ENCODE peak calls at places on chromosomes 11 and 22, in six cellular contexts. D, R, Y, S, N and T are unnamed samples.

GRCh38 chr11:73308003-73308962 is at the start of gene ARHGEF17:
- DNase-seq in D (peak), R (peak), Y (peak), S (peak), N (no peak), T (peak)

GRCh38 chr11:73866586-73866996 is 10.1 kb downstream of the COA4 start:
- DNase-seq in D (no peak), R (no peak), Y (peak), S (no peak), N (no peak), T (no peak)

GRCh38 chr22:23072911-23073491 is 2.7 kb downstream of the GNAZ start:
- DNase-seq in D (no peak), R (peak), Y (peak), S (peak), N (no peak), T (no peak)

GRCh38 chr11:134573857-134574256 is 161.8 kb upstream of the B3GAT1 start:
- DNase-seq in D (no peak), R (no peak), Y (no peak), S (no peak), N (no peak), T (no peak)

GRCh38 chr11:125483592-125483991 is 12.5 kb downstream of the FEZ1 start:
- DNase-seq in D (no peak), R (no peak), Y (peak), S (no peak), N (no peak), T (no peak)

GRCh38 chr11:68684385-68685356 is at the start of gene GAL:
- DNase-seq in D (no peak), R (peak), Y (peak), S (no peak), N (no peak), T (no peak)

GRCh38 chr11:114179234-114179941 is 116.8 kb upstream of the NNMT start:
- DNase-seq in D (no peak), R (no peak), Y (no peak), S (no peak), N (no peak), T (no peak)

GRCh38 chr11:130907229-130907628 is 9.1 kb downstream of the SNX19 start:
- DNase-seq in D (no peak), R (no peak), Y (no peak), S (no peak), N (no peak), T (no peak)

GRCh38 chr11:125401746-125402145 is 94.3 kb downstream of the FEZ1 start:
- DNase-seq in D (no peak), R (no peak), Y (no peak), S (no peak), N (no peak), T (no peak)

GRCh38 chr11:134501406-134502152 is 89.5 kb upstream of the B3GAT1 start:
- DNase-seq in D (no peak), R (no peak), Y (no peak), S (peak), N (no peak), T (no peak)

GRCh38 chr11:117183724-117184349 is 5.3 kb downstream of the SIDT2 start:
- DNase-seq in D (no peak), R (no peak), Y (peak), S (peak), N (no peak), T (no peak)